ENCODE peak calls at places on chromosomes 11 and 22, in six cellular contexts. O is left ventricle myocardium inferior; X is HepG2; A is colonic mucosa; T is cardiac muscle cell; N is naive thymus-derived CD4-positive, alpha-beta T cell. K is an unnamed sample. For H3K4me1, the result is how much of the 10 kb centered on the place peaks cover.

GRCh38 chr11:68432874-68433273 is 27.7 kb upstream of the PPP6R3 start:
- DNase-seq in O (peak), N (no peak), X (no peak), A (no peak), T (no peak), K (no peak)

GRCh38 chr22:44665115-44665514 is 36.9 kb upstream of the PRR5 start:
- DNase-seq in T (peak), A (no peak), X (no peak), N (no peak), O (peak), K (no peak)

GRCh38 chr11:27022659-27023251 is 17.9 kb upstream of the BBOX1 start:
- DNase-seq in O (no peak), A (no peak), T (no peak), X (no peak), N (no peak), K (no peak)

GRCh38 chr22:39820266-39820665 is 73.3 kb downstream of the ENTHD1 start:
- DNase-seq in A (no peak), N (no peak), O (no peak), T (peak), X (no peak), K (no peak)

GRCh38 chr11:114158886-114159285 is 99.4 kb downstream of the ZBTB16 start:
- DNase-seq in N (no peak), X (no peak), O (no peak), T (no peak), A (no peak), K (no peak)

GRCh38 chr11:79139900-79140299 is 300.9 kb downstream of the TENM4 start:
- DNase-seq in X (no peak), T (no peak), A (no peak), O (no peak), N (no peak), K (no peak)

GRCh38 chr11:12451179-12451814 is 73.9 kb downstream of the PARVA start:
- DNase-seq in O (no peak), A (no peak), T (no peak), N (no peak), X (no peak), K (no peak)

GRCh38 chr22:31501738-31502137 is 5.4 kb downstream of the SFI1 start:
- DNase-seq in O (no peak), A (no peak), X (no peak), N (no peak), T (no peak), K (no peak)

GRCh38 chr11:116353517-116353916 is 419.3 kb downstream of the BUD13 start:
- DNase-seq in T (no peak), X (no peak), O (no peak), N (no peak), A (no peak), K (no peak)

GRCh38 chr11:116355104-116355503 is 417.7 kb downstream of the BUD13 start:
- DNase-seq in T (no peak), A (no peak), O (no peak), X (no peak), N (no peak), K (no peak)

GRCh38 chr11:116352881-116353280 is 419.9 kb downstream of the BUD13 start:
- DNase-seq in X (no peak), N (no peak), A (no peak), O (no peak), T (no peak), K (no peak)

GRCh38 chr11:116360542-116360941 is 412.2 kb downstream of the BUD13 start:
- DNase-seq in T (no peak), N (no peak), A (no peak), X (no peak), O (no peak), K (no peak)

GRCh38 chr11:116357769-116358544 is 414.8 kb downstream of the BUD13 start:
- DNase-seq in A (peak), X (no peak), N (no peak), T (peak), O (no peak), K (no peak)
- H3K4me1 ChIP-seq in A (under half), X (under half), N (under half), T (under half), O (under half), K (under half)

GRCh38 chr11:102288745-102289083 is 28.6 kb upstream of the BIRC3 start:
- DNase-seq in X (no peak), N (no peak), T (no peak), A (no peak), O (no peak), K (no peak)

GRCh38 chr11:102286292-102286691 is 31.0 kb upstream of the BIRC3 start:
- DNase-seq in T (no peak), N (no peak), X (no peak), O (no peak), A (no peak), K (no peak)

GRCh38 chr11:102291831-102292230 is 25.5 kb upstream of the BIRC3 start:
- DNase-seq in A (no peak), N (no peak), O (no peak), X (no peak), T (no peak), K (no peak)

GRCh38 chr11:102289510-102290078 is 27.7 kb upstream of the BIRC3 start:
- DNase-seq in O (no peak), T (no peak), X (no peak), N (no peak), A (no peak), K (no peak)

GRCh38 chr11:102287963-102288744 is 29.1 kb upstream of the BIRC3 start:
- DNase-seq in X (peak), T (peak), N (no peak), O (no peak), A (peak), K (peak)
- H3K4me3 ChIP-seq in X (no peak), T (no peak), N (no peak), O (peak), A (no peak), K (peak)

GRCh38 chr11:105032495-105032894 is 2.4 kb downstream of the CASP1 start:
- DNase-seq in N (no peak), X (no peak), T (no peak), O (no peak), A (no peak), K (no peak)
- H3K4me1 ChIP-seq in N (under half), X (under half), T (under half), O (under half), A (under half), K (under half)

GRCh38 chr11:88508558-88508807 is 170.9 kb upstream of the CTSC start:
- DNase-seq in T (no peak), N (no peak), O (no peak), A (no peak), X (no peak), K (no peak)
- H3K4me3 ChIP-seq in T (peak), N (peak), O (peak), A (peak), X (no peak), K (no peak)

GRCh38 chr22:29383740-29384139 is 4.6 kb downstream of the AP1B1 start:
- DNase-seq in A (no peak), X (no peak), T (no peak), O (no peak), N (no peak), K (no peak)
- H3K4me1 ChIP-seq in A (under half), X (half or more), T (under half), O (half or more), N (under half), K (under half)

DNA sequence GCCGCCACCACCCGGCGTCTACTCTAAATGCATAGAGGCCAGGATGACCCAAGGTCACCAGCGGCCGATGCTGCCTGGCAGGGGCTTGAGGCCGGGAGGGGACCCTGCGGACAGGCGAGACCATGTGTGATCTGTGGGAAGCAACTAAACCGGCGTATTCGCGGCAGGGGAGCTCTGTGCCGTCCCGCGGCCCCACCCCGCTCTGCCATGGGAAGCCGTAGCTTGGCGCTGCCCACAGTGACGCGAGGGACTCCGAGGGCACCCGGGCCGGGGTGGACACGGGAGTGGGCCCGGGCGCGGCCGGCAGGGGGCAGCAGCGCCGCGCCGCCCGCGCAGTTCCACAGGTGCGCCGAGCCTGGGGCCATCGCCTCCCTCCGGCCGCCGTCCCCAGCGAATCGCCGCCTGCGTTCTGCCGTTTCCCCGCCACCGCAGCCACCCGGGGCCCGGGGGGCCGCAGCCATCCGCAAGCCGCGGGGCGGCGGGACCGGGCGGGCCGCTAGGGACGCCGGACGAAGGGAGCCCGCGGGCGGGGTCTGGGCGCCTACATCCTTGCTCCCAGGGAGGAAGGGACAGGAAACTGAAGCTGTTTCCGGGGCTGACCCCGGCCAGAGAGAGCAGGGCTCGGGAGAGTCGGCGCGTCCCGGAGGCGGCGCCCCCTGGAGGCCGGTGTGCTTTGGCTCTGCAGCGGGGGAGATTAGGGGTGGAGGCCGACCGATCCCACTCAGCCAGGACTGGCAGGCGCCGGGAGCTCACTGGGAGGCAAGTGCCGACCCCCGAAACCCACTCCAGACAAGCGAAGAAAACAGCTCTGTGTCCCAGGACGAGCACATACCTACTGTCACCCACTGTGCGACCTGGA is 12.5 kb upstream of the HDHD5 start:
- DNase-seq in X (peak), O (peak), T (peak), N (peak), A (peak), K (peak)
- H3K4me3 ChIP-seq in X (peak), O (peak), T (peak), N (peak), A (peak), K (peak)

K was measured in CD4-positive, CD25-positive, alpha-beta regulatory T cell.